ENCODE peak calls at places on chromosomes 7 and 10, in seven cellular contexts. One of them, this sample, is unnamed.

GRCh38 chr7:255721-256361 is 34.1 kb upstream of the FOXL3 start:
- DNase-seq in mesenchymal stem cell: no peak
- DNase-seq in trophoblast cell: no peak
- DNase-seq in H9: no peak
- DNase-seq in neuronal stem cell: no peak
- DNase-seq in H1: no peak
- DNase-seq in IMR-90: no peak
- DNase-seq in this sample: no peak

GRCh38 chr10:99681553-99681952 is 22.2 kb downstream of the ENTPD7 start:
- DNase-seq in trophoblast cell: no peak
- DNase-seq in IMR-90: peak; percentile 84
- DNase-seq in H9: no peak
- DNase-seq in H1: no peak
- DNase-seq in mesenchymal stem cell: no peak
- DNase-seq in neuronal stem cell: no peak
- DNase-seq in this sample: no peak

GRCh38 chr7:2680792-2681490 is 7.1 kb upstream of the AMZ1 start:
- DNase-seq in trophoblast cell: peak; percentile 89
- DNase-seq in H9: peak; percentile 87
- DNase-seq in H1: peak; percentile 95
- DNase-seq in mesenchymal stem cell: peak; percentile 72
- DNase-seq in IMR-90: peak; percentile 41
- DNase-seq in neuronal stem cell: peak; percentile 62
- DNase-seq in this sample: peak; percentile 81

GRCh38 chr10:17464545-17464944 is 10.2 kb upstream of the ST8SIA6 start:
- DNase-seq in H1: no peak
- DNase-seq in H9: no peak
- DNase-seq in mesenchymal stem cell: no peak
- DNase-seq in neuronal stem cell: no peak
- DNase-seq in IMR-90: no peak
- DNase-seq in trophoblast cell: no peak
- DNase-seq in this sample: no peak

GRCh38 chr10:132987671-132988571 is 45.6 kb upstream of the CFAP46 start:
- DNase-seq in H1: no peak
- DNase-seq in neuronal stem cell: no peak
- DNase-seq in trophoblast cell: no peak
- DNase-seq in mesenchymal stem cell: no peak
- DNase-seq in IMR-90: peak; percentile 87
- DNase-seq in H9: no peak
- DNase-seq in this sample: no peak

GRCh38 chr7:157983442-157984137 is 604.0 kb downstream of the PTPRN2 start:
- DNase-seq in H1: no peak
- DNase-seq in H9: no peak
- DNase-seq in trophoblast cell: no peak
- DNase-seq in IMR-90: no peak
- DNase-seq in mesenchymal stem cell: no peak
- DNase-seq in neuronal stem cell: no peak
- DNase-seq in this sample: no peak

GRCh38 chr7:80213814-80214213 is 79.2 kb downstream of the GNAI1 start:
- DNase-seq in H1: no peak
- DNase-seq in IMR-90: no peak
- DNase-seq in mesenchymal stem cell: peak; percentile 43
- DNase-seq in neuronal stem cell: no peak
- DNase-seq in H9: no peak
- DNase-seq in trophoblast cell: peak; percentile 66
- DNase-seq in this sample: peak; percentile 34

GRCh38 chr10:87626422-87626892 is 33.2 kb upstream of the PAPSS2 start:
- DNase-seq in trophoblast cell: peak; percentile 35
- DNase-seq in IMR-90: no peak
- DNase-seq in H9: peak; percentile 67
- DNase-seq in mesenchymal stem cell: no peak
- DNase-seq in neuronal stem cell: no peak
- DNase-seq in H1: no peak
- DNase-seq in this sample: peak; percentile 41

GRCh38 chr7:1259621-1260020 is 26.9 kb downstream of the UNCX start:
- DNase-seq in trophoblast cell: no peak
- DNase-seq in H1: no peak
- DNase-seq in neuronal stem cell: no peak
- DNase-seq in IMR-90: no peak
- DNase-seq in H9: no peak
- DNase-seq in mesenchymal stem cell: no peak
- DNase-seq in this sample: no peak

GRCh38 chr7:114916261-114916892 is 5.5 kb upstream of the MDFIC start:
- DNase-seq in H1: no peak
- DNase-seq in IMR-90: no peak
- DNase-seq in neuronal stem cell: no peak
- DNase-seq in mesenchymal stem cell: no peak
- DNase-seq in trophoblast cell: no peak
- DNase-seq in H9: no peak
- DNase-seq in this sample: no peak

GRCh38 chr10:61271127-61271780 is 181.9 kb downstream of the TMEM26 start:
- DNase-seq in trophoblast cell: peak; percentile 67
- DNase-seq in mesenchymal stem cell: peak; percentile 68
- DNase-seq in neuronal stem cell: no peak
- DNase-seq in IMR-90: peak; percentile 84
- DNase-seq in H9: no peak
- DNase-seq in H1: no peak
- DNase-seq in this sample: peak; percentile 64

GRCh38 chr10:84123362-84123761 is 15.9 kb upstream of the GHITM start:
- DNase-seq in neuronal stem cell: no peak
- DNase-seq in H1: no peak
- DNase-seq in trophoblast cell: no peak
- DNase-seq in IMR-90: no peak
- DNase-seq in H9: no peak
- DNase-seq in mesenchymal stem cell: no peak
- DNase-seq in this sample: no peak

GRCh38 chr10:86337121-86337601 is 29.4 kb downstream of the GRID1 start:
- DNase-seq in IMR-90: no peak
- DNase-seq in trophoblast cell: no peak
- DNase-seq in H9: no peak
- DNase-seq in H1: no peak
- DNase-seq in mesenchymal stem cell: no peak
- DNase-seq in neuronal stem cell: no peak
- DNase-seq in this sample: no peak

GRCh38 chr10:95792874-95793285 is 36.9 kb downstream of the ENTPD1 start:
- DNase-seq in H9: no peak
- DNase-seq in IMR-90: peak; percentile 72
- DNase-seq in mesenchymal stem cell: no peak
- DNase-seq in trophoblast cell: peak; percentile 68
- DNase-seq in H1: no peak
- DNase-seq in neuronal stem cell: no peak
- DNase-seq in this sample: peak; percentile 39

GRCh38 chr10:44575601-44576380 is 190.9 kb upstream of the CXCL12 start:
- DNase-seq in H1: no peak
- DNase-seq in trophoblast cell: no peak
- DNase-seq in H9: no peak
- DNase-seq in neuronal stem cell: no peak
- DNase-seq in mesenchymal stem cell: no peak
- DNase-seq in IMR-90: no peak
- DNase-seq in this sample: no peak

GRCh38 chr10:44569193-44570091 is 184.5 kb upstream of the CXCL12 start:
- DNase-seq in neuronal stem cell: no peak
- DNase-seq in trophoblast cell: no peak
- DNase-seq in H1: no peak
- DNase-seq in mesenchymal stem cell: no peak
- DNase-seq in IMR-90: peak; percentile 89
- DNase-seq in H9: no peak
- DNase-seq in this sample: no peak

GRCh38 chr10:44572146-44572545 is 187.2 kb upstream of the CXCL12 start:
- DNase-seq in H9: no peak
- DNase-seq in IMR-90: no peak
- DNase-seq in H1: no peak
- DNase-seq in neuronal stem cell: no peak
- DNase-seq in trophoblast cell: no peak
- DNase-seq in mesenchymal stem cell: no peak
- DNase-seq in this sample: no peak

GRCh38 chr10:44574596-44575480 is 189.9 kb upstream of the CXCL12 start:
- DNase-seq in trophoblast cell: no peak
- DNase-seq in H1: no peak
- DNase-seq in IMR-90: no peak
- DNase-seq in neuronal stem cell: no peak
- DNase-seq in mesenchymal stem cell: no peak
- DNase-seq in H9: no peak
- DNase-seq in this sample: no peak

DNA sequence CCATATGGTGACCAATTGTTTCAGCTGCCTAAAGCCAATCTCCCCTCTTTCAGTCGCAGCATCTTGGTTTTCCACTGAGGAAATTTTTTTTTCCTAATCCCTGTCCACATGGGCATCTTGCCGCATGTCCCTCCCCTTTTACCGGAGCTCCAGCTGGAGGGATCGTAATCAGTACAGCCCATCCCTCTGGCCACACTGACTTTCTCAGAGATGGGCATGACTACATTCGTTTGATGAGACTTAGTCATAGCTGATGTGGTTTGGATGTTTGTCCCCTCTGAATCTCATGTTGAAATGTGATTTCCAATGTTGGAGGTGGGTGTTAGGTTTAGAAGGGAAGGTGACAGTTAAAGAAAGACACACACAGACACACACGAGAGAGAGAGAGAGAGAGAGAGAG is 186.8 kb upstream of the CXCL12 start:
- DNase-seq in mesenchymal stem cell: no peak
- DNase-seq in H1: no peak
- DNase-seq in trophoblast cell: no peak
- DNase-seq in IMR-90: peak; percentile 63
- DNase-seq in neuronal stem cell: no peak
- DNase-seq in H9: no peak
- DNase-seq in this sample: no peak
- H4K8ac ChIP-seq in mesenchymal stem cell: no peak overlapping the region
- H4K8ac ChIP-seq in H1: no peak overlapping the region
- H4K8ac ChIP-seq in trophoblast cell: no peak overlapping the region
- H4K8ac ChIP-seq in IMR-90: no peak overlapping the region
- H4K8ac ChIP-seq in neuronal stem cell: no peak overlapping the region
- H4K8ac ChIP-seq in H9: no peak overlapping the region
- H4K8ac ChIP-seq in this sample: no peak overlapping the region

DNA sequence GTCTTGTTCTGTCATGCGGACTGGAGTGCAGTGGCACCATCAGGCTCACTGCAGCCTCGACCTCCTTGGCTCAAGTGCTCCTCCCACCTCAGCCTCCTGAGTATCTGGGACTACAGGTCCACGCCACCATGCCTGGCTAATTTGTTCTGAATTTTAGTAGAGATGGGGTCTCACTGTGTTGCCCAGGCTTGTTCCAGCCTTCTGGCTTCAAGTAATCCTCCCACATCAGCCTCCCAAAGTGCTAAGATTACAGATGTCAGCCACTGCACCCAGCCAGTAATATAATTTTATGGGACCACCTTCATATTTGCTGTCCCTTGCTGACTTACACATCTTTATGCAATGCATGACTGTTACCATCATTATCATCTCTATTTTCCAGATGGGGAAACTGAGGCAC is 1.5 kb upstream of the HSPB1 start:
- DNase-seq in mesenchymal stem cell: no peak
- DNase-seq in H9: no peak
- DNase-seq in trophoblast cell: no peak
- DNase-seq in H1: no peak
- DNase-seq in IMR-90: no peak
- DNase-seq in neuronal stem cell: no peak
- DNase-seq in this sample: no peak
- H4K8ac ChIP-seq in mesenchymal stem cell: no peak overlapping the region
- H4K8ac ChIP-seq in H9: no peak overlapping the region
- H4K8ac ChIP-seq in trophoblast cell: no peak overlapping the region
- H4K8ac ChIP-seq in H1: no peak overlapping the region
- H4K8ac ChIP-seq in IMR-90: no peak overlapping the region
- H4K8ac ChIP-seq in neuronal stem cell: no peak overlapping the region
- H4K8ac ChIP-seq in this sample: no peak overlapping the region

GRCh38 chr10:129521161-129522025 is 54.4 kb downstream of the MGMT start:
- DNase-seq in trophoblast cell: no peak
- DNase-seq in mesenchymal stem cell: no peak
- DNase-seq in H1: no peak
- DNase-seq in neuronal stem cell: no peak
- DNase-seq in H9: peak; percentile 30
- DNase-seq in IMR-90: no peak
- DNase-seq in this sample: peak; percentile 74
- H4K8ac ChIP-seq in trophoblast cell: no peak overlapping the region
- H4K8ac ChIP-seq in mesenchymal stem cell: no peak overlapping the region
- H4K8ac ChIP-seq in H1: no peak overlapping the region
- H4K8ac ChIP-seq in neuronal stem cell: no peak overlapping the region
- H4K8ac ChIP-seq in H9: no peak overlapping the region
- H4K8ac ChIP-seq in IMR-90: no peak overlapping the region
- H4K8ac ChIP-seq in this sample: no peak overlapping the region

DNA sequence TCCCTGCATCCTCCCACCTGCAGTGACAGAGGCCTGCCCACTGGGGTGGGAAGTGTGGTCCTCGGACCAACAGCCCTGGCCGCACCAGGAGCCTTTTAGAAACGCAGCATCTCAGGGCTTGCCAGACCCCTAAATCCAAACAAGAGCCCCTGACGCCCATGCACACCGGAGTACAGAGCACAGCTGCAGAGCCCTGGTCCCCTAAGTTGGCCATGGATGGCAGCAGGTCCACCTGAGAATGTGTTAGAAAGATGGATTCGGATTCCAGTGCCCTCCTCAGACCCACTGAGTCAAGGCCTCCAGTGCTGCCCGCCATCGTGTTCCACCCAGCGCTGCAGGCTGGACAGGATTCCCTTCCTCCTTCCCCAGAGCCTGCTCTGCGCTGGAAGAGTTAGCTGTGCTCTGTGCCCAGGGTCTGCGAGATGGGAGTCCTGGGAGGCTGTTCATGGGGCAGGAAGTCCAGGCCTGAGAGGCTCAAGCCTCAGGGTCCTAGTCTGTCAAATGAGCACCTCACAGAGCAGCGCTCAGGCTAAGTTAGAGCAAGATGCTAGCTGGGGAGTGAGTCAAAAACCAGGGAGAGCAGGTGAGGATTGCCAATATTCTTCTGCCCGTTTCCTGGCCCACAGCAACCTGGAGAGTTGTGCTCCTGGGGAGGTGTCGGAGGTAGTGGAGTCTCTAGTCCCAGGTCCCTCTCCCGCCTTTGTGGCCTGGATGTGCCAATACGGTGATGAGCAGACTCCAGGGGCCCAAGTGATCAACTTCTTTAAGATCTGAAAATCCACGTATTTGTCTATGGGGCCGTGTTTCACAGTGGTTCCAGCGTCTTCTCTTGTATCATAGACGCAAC is 95.9 kb upstream of the GPR26 start:
- DNase-seq in H9: peak; percentile 15
- DNase-seq in mesenchymal stem cell: no peak
- DNase-seq in H1: peak; percentile 39
- DNase-seq in neuronal stem cell: no peak
- DNase-seq in trophoblast cell: no peak
- DNase-seq in IMR-90: no peak
- DNase-seq in this sample: no peak
- H4K8ac ChIP-seq in H9: no peak overlapping the region
- H4K8ac ChIP-seq in mesenchymal stem cell: no peak overlapping the region
- H4K8ac ChIP-seq in H1: no peak overlapping the region
- H4K8ac ChIP-seq in neuronal stem cell: peak overlapping the region; percentile 94
- H4K8ac ChIP-seq in trophoblast cell: no peak overlapping the region
- H4K8ac ChIP-seq in IMR-90: no peak overlapping the region
- H4K8ac ChIP-seq in this sample: no peak overlapping the region

GRCh38 chr10:9334270-9334669 is 1279.8 kb downstream of the GATA3 start:
- DNase-seq in trophoblast cell: no peak
- DNase-seq in H1: no peak
- DNase-seq in neuronal stem cell: no peak
- DNase-seq in mesenchymal stem cell: no peak
- DNase-seq in IMR-90: no peak
- DNase-seq in H9: no peak
- DNase-seq in this sample: no peak
- H4K8ac ChIP-seq in trophoblast cell: no peak overlapping the region
- H4K8ac ChIP-seq in H1: no peak overlapping the region
- H4K8ac ChIP-seq in neuronal stem cell: no peak overlapping the region
- H4K8ac ChIP-seq in mesenchymal stem cell: no peak overlapping the region
- H4K8ac ChIP-seq in IMR-90: no peak overlapping the region
- H4K8ac ChIP-seq in H9: no peak overlapping the region
- H4K8ac ChIP-seq in this sample: no peak overlapping the region

This sample was measured in mesendoderm.